ENCODE peak calls at places on chromosomes 12 and 14, in ten cellular contexts. I, G, K, D, T, H, E, J, F and Q are unnamed samples.

GRCh38 chr14:37142835-37143499 is 29.4 kb downstream of the SLC25A21 start:
- DNase-seq in K (peak; percentile 72), F (no peak), T (peak; percentile 90), I (peak; percentile 58), H (no peak), J (peak; percentile 94), D (no peak), E (no peak), G (no peak), Q (no peak)

GRCh38 chr14:39563361-39563760 is 131.1 kb upstream of the FBXO33 start:
- DNase-seq in G (no peak), E (no peak), J (no peak), H (no peak), K (no peak), F (no peak), I (no peak), D (no peak), T (no peak), Q (no peak)

GRCh38 chr14:79036506-79036905 is 866.3 kb downstream of the NRXN3 start:
- DNase-seq in H (no peak), I (no peak), F (no peak), D (no peak), K (no peak), T (no peak), E (no peak), G (no peak), J (no peak), Q (no peak)

GRCh38 chr12:132761032-132761910 is at the start of gene ANKLE2:
- DNase-seq in J (peak; percentile 74), F (peak; percentile 51), E (peak; percentile 49), T (peak; percentile 60), I (peak; percentile 65), K (peak; percentile 59), H (peak; percentile 67), G (peak; percentile 79), D (peak; percentile 71), Q (peak; percentile 55)

GRCh38 chr12:123167329-123167728 is 16.4 kb upstream of the PITPNM2 start:
- DNase-seq in J (no peak), E (no peak), F (no peak), G (no peak), H (no peak), K (no peak), T (no peak), I (no peak), D (no peak), Q (no peak)

GRCh38 chr14:60344751-60345150 is 95.7 kb downstream of the PPM1A start:
- DNase-seq in J (no peak), F (no peak), E (no peak), G (no peak), D (no peak), I (no peak), K (no peak), T (no peak), H (no peak), Q (no peak)

GRCh38 chr12:20917819-20918218 is 107.3 kb downstream of the SLCO1B3 start:
- DNase-seq in F (no peak), T (no peak), J (no peak), H (no peak), E (no peak), G (no peak), I (no peak), D (no peak), K (no peak), Q (no peak)

GRCh38 chr14:91317381-91318313 is 73.1 kb upstream of the GPR68 start:
- DNase-seq in T (peak; percentile 20), J (no peak), F (no peak), G (no peak), I (no peak), K (no peak), D (peak; percentile 91), E (peak; percentile 81), H (peak; percentile 68), Q (peak; percentile 84)

GRCh38 chr12:26696048-26696612 is 136.9 kb downstream of the ITPR2 start:
- DNase-seq in I (no peak), T (no peak), D (no peak), F (no peak), J (no peak), K (no peak), E (no peak), G (no peak), H (no peak), Q (no peak)

GRCh38 chr12:106417926-106418910 is 60.7 kb downstream of the POLR3B start:
- DNase-seq in H (no peak), G (no peak), K (peak; percentile 76), D (no peak), T (peak; percentile 94), J (peak; percentile 90), F (no peak), E (no peak), I (peak; percentile 80), Q (no peak)

GRCh38 chr12:108352591-108352990 is 13.5 kb upstream of the CMKLR1 start:
- DNase-seq in J (no peak), E (no peak), G (no peak), F (no peak), H (no peak), T (peak; percentile 57), D (no peak), I (no peak), K (no peak), Q (no peak)

GRCh38 chr12:104699489-104700194 is 242.9 kb downstream of the CHST11 start:
- DNase-seq in G (no peak), T (no peak), H (no peak), I (no peak), F (no peak), K (peak; percentile 13), J (no peak), E (no peak), D (no peak), Q (no peak)

GRCh38 chr14:105844810-105845724 is 318.7 kb downstream of the TMEM121 start:
- DNase-seq in J (no peak), E (no peak), F (no peak), K (no peak), H (no peak), T (no peak), I (no peak), D (no peak), G (no peak), Q (no peak)

GRCh38 chr14:22479781-22480464 is 109.1 kb downstream of the DAD1 start:
- DNase-seq in E (no peak), H (no peak), F (no peak), D (no peak), G (no peak), J (peak; percentile 20), T (no peak), I (no peak), K (no peak), Q (no peak)
- H3K27ac ChIP-seq in E (no peak overlapping the region), H (no peak overlapping the region), F (no peak overlapping the region), D (no peak overlapping the region), G (no peak overlapping the region), J (no peak overlapping the region), T (no peak overlapping the region), I (no peak overlapping the region), K (no peak overlapping the region), Q (no peak overlapping the region)

DNA sequence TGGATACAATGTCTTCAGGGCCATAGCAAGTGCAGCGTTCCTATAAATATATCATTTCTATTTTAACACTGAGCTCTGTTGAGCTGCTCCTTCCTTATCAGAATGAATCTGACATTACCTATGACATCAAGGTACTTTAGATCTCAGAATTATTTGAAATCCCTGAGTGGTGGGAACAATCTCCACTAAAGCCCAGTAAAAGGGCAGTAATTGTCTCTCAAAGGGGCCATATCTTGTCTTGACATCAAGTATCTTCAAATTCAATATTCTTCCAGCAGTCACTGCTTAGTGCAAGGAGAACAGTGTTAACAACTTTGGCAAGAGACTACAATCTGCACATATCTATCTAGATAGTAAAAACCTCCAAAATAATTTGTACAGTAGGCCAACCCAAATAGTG is 21.7 kb upstream of the ST8SIA1 start:
- DNase-seq in H (no peak), D (no peak), T (no peak), G (no peak), E (no peak), I (no peak), J (no peak), F (no peak), K (no peak), Q (no peak)
- H3K36me3 ChIP-seq in H (no peaks in the 10 kb centered on the region), D (no peaks in the 10 kb centered on the region), T (no peaks in the 10 kb centered on the region), G (no peaks in the 10 kb centered on the region), E (no peaks in the 10 kb centered on the region), I (no peaks in the 10 kb centered on the region), J (no peaks in the 10 kb centered on the region), F (no peaks in the 10 kb centered on the region), K (no peaks in the 10 kb centered on the region), Q (no peaks in the 10 kb centered on the region)

DNA sequence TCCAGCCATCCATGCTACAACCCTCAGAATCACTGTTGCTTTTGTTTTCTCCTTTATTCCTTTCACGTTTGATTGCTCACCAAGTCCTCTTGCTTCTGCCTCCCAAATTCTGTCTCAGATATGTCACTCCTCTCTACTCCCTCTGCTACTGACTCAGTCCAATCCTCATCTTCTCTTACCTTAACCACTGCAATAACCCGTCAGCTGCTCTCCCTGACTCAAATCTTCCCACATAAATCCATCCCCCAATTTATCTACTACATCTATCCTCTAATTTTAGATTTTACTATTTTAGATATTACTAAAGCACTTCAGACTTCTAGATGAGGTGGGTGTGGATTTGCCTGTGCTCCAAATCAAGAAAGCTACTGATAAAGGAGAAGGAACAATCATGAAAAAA is 23.2 kb downstream of the EIF2B2 start:
- DNase-seq in F (no peak), T (no peak), I (no peak), D (no peak), G (no peak), J (no peak), K (no peak), H (no peak), E (no peak), Q (no peak)
- H3K27ac ChIP-seq in F (no peak overlapping the region), T (no peak overlapping the region), I (no peak overlapping the region), D (peak overlapping the region; percentile 29), G (peak overlapping the region; percentile 74), J (no peak overlapping the region), K (no peak overlapping the region), H (no peak overlapping the region), E (no peak overlapping the region), Q (no peak overlapping the region)

DNA sequence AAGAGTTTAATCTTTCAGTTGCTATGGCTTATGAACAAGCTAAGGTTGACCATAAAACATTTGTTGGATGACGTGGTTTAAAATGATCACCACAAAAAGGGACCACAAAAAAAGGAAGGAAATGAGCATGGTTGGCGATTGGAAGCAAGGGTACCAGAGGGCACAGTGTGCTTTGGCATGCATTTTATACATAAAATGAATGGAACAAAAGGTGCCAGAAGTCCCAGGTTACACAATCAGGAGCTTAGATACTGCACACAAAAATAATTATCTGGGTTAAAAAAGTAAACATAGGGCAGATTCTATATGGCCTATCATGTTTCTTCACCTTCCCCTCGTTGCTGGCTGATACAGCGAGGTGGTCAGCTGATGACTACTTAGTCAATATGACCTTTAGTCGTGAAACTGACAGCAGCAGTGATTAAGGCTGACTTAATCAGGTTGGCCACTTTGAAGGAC is 50.7 kb downstream of the ZC3H14 start:
- DNase-seq in F (no peak), G (no peak), E (no peak), D (no peak), K (peak; percentile 53), I (no peak), H (no peak), J (peak; percentile 88), T (peak; percentile 89), Q (no peak)
- H3K36me3 ChIP-seq in F (peaks cover 83% of the 10 kb centered on the region), G (peaks cover 55% of the 10 kb centered on the region), E (peaks cover 55% of the 10 kb centered on the region), D (peaks cover 68% of the 10 kb centered on the region), K (peaks cover 23% of the 10 kb centered on the region), I (peaks cover 24% of the 10 kb centered on the region), H (peaks cover 6% of the 10 kb centered on the region), J (peaks cover 31% of the 10 kb centered on the region), T (peaks cover 52% of the 10 kb centered on the region), Q (peaks cover 74% of the 10 kb centered on the region)

DNA sequence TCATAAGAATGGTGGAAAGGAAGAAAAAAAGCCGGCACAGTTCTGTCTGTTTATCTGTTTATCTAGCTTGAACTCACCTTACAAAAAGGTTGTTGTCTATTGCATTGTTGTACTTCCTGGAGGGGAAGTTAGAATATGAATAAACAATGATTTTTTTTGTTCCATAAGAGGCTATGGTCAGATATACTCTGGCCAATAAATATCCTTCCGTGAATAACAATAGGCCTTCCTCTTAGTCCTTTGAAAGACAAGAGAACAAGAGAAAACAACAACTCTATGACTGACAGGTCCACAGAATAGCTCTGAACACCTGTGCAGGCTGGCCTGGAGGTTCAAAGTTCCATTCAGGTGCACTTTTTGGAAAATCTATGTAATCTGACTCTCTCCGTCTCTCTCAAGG is 192.8 kb upstream of the KRR1 start:
- DNase-seq in T (no peak), D (no peak), H (no peak), E (no peak), J (no peak), G (no peak), F (no peak), K (no peak), I (no peak), Q (no peak)
- H3K27ac ChIP-seq in T (no peak overlapping the region), D (no peak overlapping the region), H (no peak overlapping the region), E (peak overlapping the region; percentile 13), J (no peak overlapping the region), G (no peak overlapping the region), F (no peak overlapping the region), K (no peak overlapping the region), I (no peak overlapping the region), Q (no peak overlapping the region)